ENCODE peak calls at places on chromosomes 6 and 20, in seven cellular contexts. Q, V, D, Y, R, J and K are unnamed samples.
A peak's percentile ranks its signal among the peaks of the same experiment; 100 is the strongest.

GRCh38 chr6:113564401-113565161 is 292.6 kb upstream of the MARCKS start:
- DNase-seq in Q (peak; percentile 79), V (peak; percentile 58), D (no peak), Y (peak; percentile 98), R (peak; percentile 67), J (peak; percentile 67), K (peak; percentile 97)

GRCh38 chr6:165439928-165440554 is 130.6 kb upstream of the C6orf118 start:
- DNase-seq in Q (no peak), V (no peak), D (peak; percentile 4), Y (peak; percentile 90), R (no peak), J (no peak), K (peak; percentile 88)

GRCh38 chr20:45911486-45912343 is at the start of gene PLTP:
- DNase-seq in Q (peak; percentile 70), V (peak; percentile 72), D (no peak), Y (peak; percentile 75), R (peak; percentile 77), J (peak; percentile 85), K (peak; percentile 82)

GRCh38 chr20:1374246-1374645 is 18.6 kb downstream of the FKBP1A start:
- DNase-seq in Q (no peak), V (no peak), D (no peak), Y (peak; percentile 91), R (no peak), J (no peak), K (no peak)

GRCh38 chr20:40493551-40493950 is 195.5 kb downstream of the MAFB start:
- DNase-seq in Q (no peak), V (no peak), D (no peak), Y (no peak), R (no peak), J (no peak), K (no peak)

GRCh38 chr6:118320652-118321051 is 227.4 kb upstream of the PLN start:
- DNase-seq in Q (no peak), V (no peak), D (no peak), Y (peak; percentile 11), R (no peak), J (no peak), K (peak; percentile 28)

GRCh38 chr20:49747707-49748524 is 34.2 kb upstream of the B4GALT5 start:
- DNase-seq in Q (peak; percentile 61), V (peak; percentile 70), D (no peak), Y (peak; percentile 98), R (peak; percentile 88), J (peak; percentile 94), K (peak; percentile 59)

GRCh38 chr6:151393410-151393809 is 2.1 kb upstream of the ZBTB2 start:
- DNase-seq in Q (no peak), V (no peak), D (no peak), Y (no peak), R (no peak), J (no peak), K (no peak)

GRCh38 chr6:73610444-73611275 is 43.1 kb downstream of the SLC17A5 start:
- DNase-seq in Q (no peak), V (no peak), D (peak; percentile 51), Y (peak; percentile 75), R (no peak), J (no peak), K (peak; percentile 74)

GRCh38 chr6:93567164-93567563 is 147.8 kb upstream of the EPHA7 start:
- DNase-seq in Q (no peak), V (no peak), D (no peak), Y (no peak), R (no peak), J (no peak), K (no peak)

GRCh38 chr20:50582591-50583234 is 72.5 kb downstream of the PTPN1 start:
- DNase-seq in Q (no peak), V (no peak), D (peak; percentile 89), Y (no peak), R (no peak), J (no peak), K (no peak)

GRCh38 chr6:149901444-149902140 is 3.7 kb upstream of the RAET1E start:
- DNase-seq in Q (no peak), V (no peak), D (no peak), Y (no peak), R (no peak), J (no peak), K (no peak)

GRCh38 chr6:149750136-149750609 is 632 bp downstream of the PCMT1 start:
- DNase-seq in Q (peak; percentile 45), V (peak; percentile 20), D (peak; percentile 83), Y (peak; percentile 38), R (peak; percentile 32), J (peak; percentile 64), K (peak; percentile 60)

GRCh38 chr6:83169096-83169495 is 24.0 kb downstream of the PGM3 start:
- DNase-seq in Q (no peak), V (no peak), D (no peak), Y (no peak), R (no peak), J (no peak), K (no peak)

GRCh38 chr20:53220482-53221307 is 248.5 kb downstream of the TSHZ2 start:
- DNase-seq in Q (no peak), V (no peak), D (no peak), Y (no peak), R (no peak), J (no peak), K (no peak)

GRCh38 chr20:1182136-1182535 is 2.6 kb downstream of the TMEM74B start:
- DNase-seq in Q (no peak), V (no peak), D (no peak), Y (no peak), R (peak; percentile 28), J (no peak), K (no peak)

GRCh38 chr6:7538484-7538883 is 3.0 kb upstream of the DSP start:
- DNase-seq in Q (no peak), V (no peak), D (no peak), Y (no peak), R (no peak), J (no peak), K (no peak)

GRCh38 chr6:116017546-116018276 is 43.0 kb downstream of the FRK start:
- DNase-seq in Q (no peak), V (no peak), D (no peak), Y (no peak), R (no peak), J (no peak), K (no peak)

GRCh38 chr20:49508435-49509199 is 26.1 kb upstream of the KCNB1 start:
- DNase-seq in Q (no peak), V (no peak), D (peak; percentile 73), Y (peak; percentile 64), R (no peak), J (no peak), K (peak; percentile 76)

GRCh38 chr6:9482030-9482731 is 932.7 kb downstream of the TFAP2A start:
- DNase-seq in Q (no peak), V (no peak), D (no peak), Y (peak; percentile 90), R (no peak), J (no peak), K (peak; percentile 94)

GRCh38 chr20:1820137-1821074 is 74.8 kb upstream of the SIRPA start:
- DNase-seq in Q (no peak), V (no peak), D (no peak), Y (peak; percentile 54), R (peak; percentile 41), J (no peak), K (peak; percentile 63)

GRCh38 chr6:161273356-161273751 is 507 bp downstream of the AGPAT4 start:
- DNase-seq in Q (no peak), V (no peak), D (peak; percentile 15), Y (peak; percentile 66), R (peak; percentile 27), J (peak; percentile 39), K (peak; percentile 70)

GRCh38 chr20:62875419-62876355 is 14.1 kb upstream of the TCFL5 start:
- DNase-seq in Q (peak; percentile 60), V (peak; percentile 73), D (no peak), Y (peak; percentile 79), R (peak; percentile 87), J (peak; percentile 61), K (peak; percentile 82)
- TF ChIP-seq CTCF in Q (no peak), V (no peak), D (no peak), Y (peak; percentile 38), R (peak; percentile 58), J (peak; percentile 64), K (peak; percentile 56)

DNA sequence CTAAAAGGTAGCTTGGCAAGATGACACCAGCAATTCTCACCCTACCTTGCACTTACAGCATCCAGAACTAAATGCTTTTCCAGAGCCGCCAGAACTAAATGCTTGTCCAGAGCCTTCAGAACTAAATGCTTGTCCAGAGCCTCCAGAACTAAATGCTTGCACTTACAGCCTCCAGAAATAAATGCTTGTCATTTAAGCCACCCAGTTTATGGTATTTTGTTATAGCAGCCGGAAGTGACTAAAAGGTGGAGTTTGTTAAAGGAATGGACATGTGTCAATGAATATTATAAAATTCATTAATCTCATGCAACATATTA is 133.5 kb downstream of the GPX5 start:
- DNase-seq in Q (no peak), V (no peak), D (no peak), Y (no peak), R (no peak), J (no peak), K (no peak)
- H3K4me3 ChIP-seq in Q (no peak overlapping the region), V (no peak overlapping the region), D (peak overlapping the region; percentile 82), Y (peak overlapping the region; percentile 57), R (peak overlapping the region; percentile 48), J (peak overlapping the region; percentile 45), K (peak overlapping the region; percentile 50)

GRCh38 chr6:54697423-54697822 is 149.1 kb upstream of the FAM83B start:
- DNase-seq in Q (no peak), V (no peak), D (no peak), Y (no peak), R (no peak), J (no peak), K (peak; percentile 37)
- TF ChIP-seq CTCF in Q (peak; percentile 8), V (no peak), D (no peak), Y (peak; percentile 13), R (no peak), J (no peak), K (peak; percentile 52)

GRCh38 chr6:144104488-144104887 is 9.1 kb upstream of the SF3B5 start:
- DNase-seq in Q (no peak), V (no peak), D (no peak), Y (no peak), R (no peak), J (no peak), K (no peak)

GRCh38 chr6:144104898-144105487 is 9.6 kb upstream of the SF3B5 start:
- DNase-seq in Q (peak; percentile 20), V (peak; percentile 37), D (peak; percentile 70), Y (peak; percentile 90), R (no peak), J (no peak), K (peak; percentile 90)

GRCh38 chr6:144106206-144106605 is 10.8 kb upstream of the SF3B5 start:
- DNase-seq in Q (no peak), V (no peak), D (no peak), Y (no peak), R (no peak), J (no peak), K (no peak)

GRCh38 chr6:144098993-144099392 is 3.6 kb upstream of the SF3B5 start:
- DNase-seq in Q (no peak), V (no peak), D (no peak), Y (no peak), R (no peak), J (no peak), K (no peak)

DNA sequence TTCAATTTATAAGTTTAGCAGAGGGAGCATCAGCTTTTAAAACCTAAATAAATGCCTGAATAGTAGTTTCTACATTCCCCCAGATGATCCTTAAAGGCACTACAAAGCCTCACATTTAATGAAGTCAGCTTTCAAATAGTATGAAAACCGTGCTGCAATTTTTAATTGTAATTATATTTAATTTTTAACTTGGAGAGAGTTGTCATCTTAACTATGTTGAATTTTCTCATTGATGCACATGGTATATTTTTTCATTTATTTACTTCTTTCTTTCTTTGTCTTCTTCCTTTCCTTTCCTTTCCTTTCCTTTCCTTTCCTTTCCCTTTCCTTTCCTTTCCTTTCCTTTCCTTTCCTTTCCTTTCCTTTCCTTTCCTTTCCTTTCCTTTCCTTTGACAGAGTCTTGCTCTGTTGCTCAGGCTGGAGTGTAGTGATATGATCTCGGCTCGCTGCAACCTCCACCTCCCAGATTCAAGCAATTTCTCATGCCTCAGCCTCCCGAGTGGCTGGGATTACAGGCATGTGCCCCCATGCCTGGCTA is 7.7 kb upstream of the SF3B5 start:
- DNase-seq in Q (no peak), V (no peak), D (no peak), Y (no peak), R (no peak), J (no peak), K (no peak)
- H3K4me3 ChIP-seq in Q (no peak overlapping the region), V (no peak overlapping the region), D (no peak overlapping the region), Y (no peak overlapping the region), R (no peak overlapping the region), J (no peak overlapping the region), K (no peak overlapping the region)